ENCODE peak calls at places on chromosomes 12 and 14, in five cellular contexts. D, O, Z, S and Y are unnamed samples.

GRCh38 chr12:121132601-121133481 is at the start of gene P2RX7:
- DNase-seq in D (peak), O (peak), Z (peak), S (peak), Y (peak)

GRCh38 chr12:116397148-116397547 is 119.7 kb upstream of the MED13L start:
- DNase-seq in D (no peak), O (no peak), Z (no peak), S (no peak), Y (no peak)

GRCh38 chr14:99333841-99334240 is 61.8 kb upstream of the BCL11B start:
- DNase-seq in D (peak), O (no peak), Z (no peak), S (peak), Y (no peak)

GRCh38 chr12:82019533-82019932 is 260.4 kb upstream of the PPFIA2 start:
- DNase-seq in D (no peak), O (no peak), Z (no peak), S (no peak), Y (no peak)

GRCh38 chr12:89278862-89279261 is 73.4 kb downstream of the DUSP6 start:
- DNase-seq in D (no peak), O (no peak), Z (no peak), S (no peak), Y (no peak)

GRCh38 chr14:89091781-89092180 is 267.3 kb downstream of the TTC8 start:
- DNase-seq in D (no peak), O (no peak), Z (no peak), S (no peak), Y (no peak)

GRCh38 chr12:127619869-127620769 is 646.9 kb upstream of the TMEM132C start:
- DNase-seq in D (no peak), O (no peak), Z (no peak), S (no peak), Y (no peak)

GRCh38 chr14:90576581-90576980 is 179.8 kb downstream of the CALM1 start:
- DNase-seq in D (no peak), O (no peak), Z (no peak), S (no peak), Y (no peak)

GRCh38 chr14:91405241-91405721 is 12.3 kb downstream of the CCDC88C start:
- DNase-seq in D (no peak), O (no peak), Z (no peak), S (no peak), Y (no peak)

GRCh38 chr12:88958961-88959360 is 378.7 kb upstream of the KITLG start:
- DNase-seq in D (no peak), O (no peak), Z (no peak), S (no peak), Y (no peak)

DNA sequence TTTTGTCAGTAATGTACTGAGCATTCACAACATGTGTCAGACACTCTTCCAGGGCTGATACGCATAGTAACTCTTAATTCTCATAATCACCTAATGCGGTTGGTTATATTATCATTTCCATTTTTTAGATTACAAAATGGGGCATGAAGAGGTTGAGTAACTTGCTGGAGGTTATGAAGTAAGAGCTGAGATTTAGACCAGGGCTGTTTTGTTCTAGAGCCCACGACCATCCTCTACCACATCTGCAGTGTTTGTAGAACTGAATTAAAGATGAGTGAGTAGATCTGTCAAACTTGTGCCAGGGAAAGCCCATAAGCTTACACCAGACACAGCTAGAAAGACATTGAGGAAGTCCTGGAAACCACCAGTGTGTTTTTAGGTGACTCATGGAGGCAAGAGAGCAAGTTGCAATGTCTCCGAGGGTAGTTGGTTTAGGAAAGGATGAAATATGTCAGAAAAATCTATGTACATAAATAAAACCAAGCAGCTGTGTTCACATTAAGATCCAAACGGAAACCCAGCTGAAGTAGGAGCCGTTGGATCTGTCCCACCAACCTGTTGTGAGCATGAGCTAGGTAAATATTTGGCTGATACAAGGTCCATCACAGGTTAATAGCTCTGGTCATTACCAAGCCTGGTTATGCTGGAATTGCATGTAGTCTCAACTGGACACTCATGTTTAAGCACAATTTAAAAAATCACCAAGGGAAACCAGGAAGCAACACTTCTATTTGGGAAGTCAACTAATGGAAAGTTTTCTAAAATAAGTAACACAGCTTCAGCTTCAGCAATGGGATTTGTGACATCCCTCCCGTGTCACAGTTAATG is 49.9 kb upstream of the PLEKHG3 start:
- DNase-seq in D (no peak), O (no peak), Z (no peak), S (no peak), Y (no peak)
- TF ChIP-seq POLR2A in D (no peak), O (no peak), Z (no peak), S (no peak), Y (no peak)

DNA sequence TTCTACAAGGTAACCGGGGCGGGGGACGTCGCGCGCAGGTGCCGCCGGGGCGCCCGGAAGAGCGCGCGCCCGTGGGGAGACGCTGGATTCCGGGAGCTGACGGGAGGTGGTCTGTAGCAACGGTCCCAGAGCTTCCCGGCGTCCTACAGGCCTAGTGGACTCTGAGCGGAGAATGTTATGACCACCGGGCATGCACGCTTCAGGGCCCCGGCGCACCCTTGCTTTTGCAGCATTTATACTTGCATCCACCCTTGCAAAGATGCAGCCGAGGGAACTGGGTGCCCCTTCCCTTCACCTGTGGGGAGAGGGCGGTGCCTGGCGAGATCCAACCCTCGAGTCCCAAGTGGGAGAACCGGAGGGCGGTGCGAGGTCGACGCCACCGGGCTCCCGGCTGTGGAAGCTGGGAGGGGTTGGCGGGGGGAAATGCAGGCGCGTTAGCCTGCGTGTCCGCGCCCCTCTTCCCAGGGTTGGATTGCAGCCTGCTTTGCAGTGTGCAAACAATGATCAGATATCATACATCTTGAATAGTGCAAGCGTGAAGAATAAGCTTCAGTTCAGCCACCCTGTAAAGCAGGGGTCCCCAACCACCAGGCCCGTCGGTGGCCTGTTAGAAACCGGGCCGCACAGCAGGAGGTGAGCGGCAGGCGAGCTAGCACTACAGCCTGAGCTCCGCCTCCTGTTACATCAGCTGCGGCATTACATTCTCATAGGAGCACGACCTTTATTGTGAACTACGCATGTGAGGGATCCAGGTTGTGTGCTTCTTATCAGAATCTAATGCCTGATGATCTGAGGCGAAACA is 576 bp downstream of the ERP29 start:
- DNase-seq in D (peak), O (peak), Z (peak), S (peak), Y (peak)
- TF ChIP-seq POLR2A in D (no peak), O (no peak), Z (peak), S (peak), Y (no peak)

GRCh38 chr12:9115731-9116689 is at the start of gene A2M:
- DNase-seq in D (peak), O (no peak), Z (no peak), S (no peak), Y (no peak)
- TF ChIP-seq POLR2A in D (peak), O (no peak), Z (peak), S (peak), Y (no peak)

DNA sequence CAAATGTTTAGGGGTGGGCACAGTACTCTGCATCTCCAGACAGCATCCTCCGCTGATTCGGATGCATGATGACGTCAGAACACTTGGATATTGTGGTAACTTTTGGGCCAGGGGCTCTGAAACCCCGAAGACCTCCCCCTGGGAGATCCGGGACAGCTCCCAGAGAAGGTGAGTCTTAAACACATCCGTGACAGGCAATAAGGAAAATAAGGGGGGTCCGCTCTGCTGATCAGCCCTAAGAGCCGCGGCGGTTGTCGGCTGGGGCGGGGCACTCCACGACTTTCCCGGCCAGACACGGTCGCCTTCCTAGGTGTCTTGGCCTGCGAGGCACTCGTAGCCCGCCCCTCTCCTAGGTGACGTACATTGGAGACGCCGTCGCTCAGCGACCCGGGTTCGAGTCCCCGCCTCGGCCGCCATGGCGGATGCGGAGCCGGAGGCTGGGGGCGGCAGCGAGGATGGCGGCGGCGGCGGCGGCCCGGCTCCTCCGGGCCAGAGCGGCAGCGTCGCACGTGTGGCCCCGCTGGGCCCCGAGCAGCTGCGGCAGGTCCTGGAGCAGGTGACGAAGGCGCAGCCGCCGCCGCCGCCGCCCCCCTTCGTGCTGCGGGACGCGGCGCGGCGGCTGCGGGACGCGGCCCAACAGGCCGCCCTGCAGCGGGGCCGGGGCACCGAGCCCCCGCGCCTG is at the start of gene ZNF839:
- DNase-seq in D (peak), O (peak), Z (peak), S (peak), Y (peak)
- TF ChIP-seq POLR2A in D (peak), O (no peak), Z (peak), S (peak), Y (peak)

GRCh38 chr12:66131067-66131688 is 628 bp upstream of the LLPH start:
- DNase-seq in D (no peak), O (no peak), Z (no peak), S (no peak), Y (no peak)

GRCh38 chr12:66127695-66128094 is 2.9 kb downstream of the LLPH start:
- DNase-seq in D (no peak), O (no peak), Z (no peak), S (no peak), Y (peak)

GRCh38 chr12:66129934-66130266 is 650 bp downstream of the LLPH start:
- DNase-seq in D (no peak), O (no peak), Z (no peak), S (no peak), Y (peak)

GRCh38 chr12:66130267-66131066 is at the start of gene LLPH:
- DNase-seq in D (peak), O (peak), Z (peak), S (peak), Y (peak)

DNA sequence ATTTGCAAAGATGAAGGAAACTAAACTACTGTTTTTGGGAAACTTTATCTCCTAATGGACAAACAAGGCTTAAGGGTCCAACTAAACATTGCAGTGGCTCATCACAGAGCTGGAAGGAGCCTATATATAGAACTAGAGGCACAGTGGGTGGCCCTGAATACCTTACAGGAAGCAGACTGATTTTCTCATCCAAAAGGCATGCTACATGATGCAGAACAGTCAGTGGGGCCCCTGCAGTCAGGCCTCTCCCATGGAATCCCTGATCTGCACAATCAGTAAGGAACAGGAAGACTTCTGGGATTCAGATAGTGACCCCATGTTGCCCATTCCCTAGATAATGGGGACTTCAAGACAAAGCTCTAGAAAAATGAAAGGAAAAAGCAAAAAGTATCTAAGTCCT is 1.9 kb upstream of the LLPH start:
- DNase-seq in D (peak), O (no peak), Z (no peak), S (no peak), Y (no peak)
- TF ChIP-seq POLR2A in D (no peak), O (no peak), Z (no peak), S (no peak), Y (no peak)

GRCh38 chr12:57500213-57500612 is 12.3 kb downstream of the MARS1 start:
- DNase-seq in D (no peak), O (no peak), Z (no peak), S (no peak), Y (no peak)
- TF ChIP-seq POLR2A in D (no peak), O (no peak), Z (no peak), S (no peak), Y (no peak)

DNA sequence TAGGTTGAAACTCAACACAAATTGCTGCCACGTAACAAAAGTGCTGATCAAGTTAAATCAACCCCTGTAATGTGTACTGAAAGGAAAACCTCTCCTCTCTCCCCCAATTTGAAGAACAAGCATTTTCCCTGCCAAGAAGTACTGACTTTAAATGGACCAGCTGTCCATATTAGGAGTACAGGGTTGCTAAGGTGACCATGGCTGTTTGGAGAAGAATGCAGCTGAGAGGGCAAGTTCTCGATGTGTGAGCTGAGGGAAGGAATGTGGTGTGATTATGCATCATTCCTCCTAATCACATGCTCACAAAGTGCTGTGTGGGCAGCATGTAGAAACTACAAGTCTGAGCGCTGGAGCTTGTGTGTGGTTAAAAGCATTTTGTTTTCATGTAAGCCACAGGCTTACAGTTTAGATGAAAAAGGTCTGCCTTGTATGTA is 50.9 kb upstream of the CCT2 start:
- DNase-seq in D (peak), O (no peak), Z (peak), S (peak), Y (peak)
- TF ChIP-seq POLR2A in D (no peak), O (no peak), Z (no peak), S (peak), Y (no peak)

DNA sequence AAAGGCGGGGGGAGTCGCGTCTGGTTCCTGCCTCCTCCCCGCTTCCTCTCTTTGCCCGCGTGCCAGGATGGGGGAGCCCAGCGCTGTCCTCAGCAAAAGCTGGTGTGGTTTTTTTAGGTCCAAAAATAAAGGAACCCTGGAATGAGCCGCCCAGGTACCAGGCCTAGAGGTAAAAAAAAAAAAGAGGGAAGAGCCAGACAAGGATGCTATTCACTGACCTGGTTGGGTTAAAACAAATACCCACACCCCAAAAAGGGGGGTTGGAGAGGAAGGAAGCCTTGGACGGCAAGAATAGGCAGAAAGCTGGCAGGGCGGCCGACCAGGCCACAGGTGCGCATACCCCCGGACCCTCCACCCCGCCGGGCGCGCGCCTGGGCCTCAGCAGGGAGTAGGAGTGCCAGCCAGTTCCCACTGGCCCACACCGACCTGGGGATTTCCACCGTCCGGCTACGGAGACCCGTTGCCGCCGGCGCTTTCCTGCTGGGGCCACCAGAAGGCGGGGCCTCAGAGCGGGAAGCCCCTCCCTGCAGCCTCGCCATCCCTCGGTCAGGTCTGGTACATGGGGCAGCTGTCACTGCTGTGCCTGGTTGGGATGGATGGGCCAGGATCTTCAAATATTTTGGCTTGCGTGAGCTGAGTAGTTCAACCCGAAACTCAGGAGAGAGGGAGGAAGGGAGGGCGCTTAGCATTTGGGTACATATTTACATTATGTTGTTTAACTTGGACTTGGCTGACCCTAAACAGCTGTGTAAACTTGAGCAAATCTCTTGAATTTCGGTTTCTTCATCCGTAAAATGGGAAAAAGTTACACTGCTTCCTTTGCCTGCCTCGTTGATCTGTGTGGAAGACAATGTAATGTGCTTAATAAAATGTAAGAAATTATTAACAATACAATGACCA is 5.4 kb upstream of the IRF2BPL start:
- DNase-seq in D (peak), O (peak), Z (peak), S (peak), Y (peak)
- TF ChIP-seq POLR2A in D (peak), O (no peak), Z (peak), S (peak), Y (peak)

GRCh38 chr14:73762375-73762822 is 48.2 kb upstream of the PNMA1 start:
- DNase-seq in D (no peak), O (no peak), Z (peak), S (no peak), Y (peak)

GRCh38 chr14:73764406-73764805 is 50.2 kb upstream of the PNMA1 start:
- DNase-seq in D (peak), O (no peak), Z (peak), S (no peak), Y (no peak)

GRCh38 chr14:73763396-73763795 is 49.2 kb upstream of the PNMA1 start:
- DNase-seq in D (peak), O (no peak), Z (peak), S (peak), Y (no peak)

GRCh38 chr14:73761621-73762355 is 47.6 kb upstream of the PNMA1 start:
- DNase-seq in D (peak), O (no peak), Z (no peak), S (peak), Y (no peak)

GRCh38 chr14:73764881-73765280 is 50.7 kb upstream of the PNMA1 start:
- DNase-seq in D (peak), O (peak), Z (peak), S (peak), Y (no peak)
- TF ChIP-seq POLR2A in D (no peak), O (no peak), Z (peak), S (peak), Y (no peak)